ENCODE peak calls at places on chromosomes 6 and 20, in five cellular contexts. L is tibial nerve, V is prostate gland, O is heart left ventricle, A is ovary. P is an unnamed sample.

GRCh38 chr6:149334682-149335160 is 17.2 kb downstream of the TAB2 start:
- DNase-seq in L (no peak), V (no peak), O (no peak), A (no peak), P (no peak)

GRCh38 chr20:57888591-57888990 is 178.8 kb upstream of the PMEPA1 start:
- DNase-seq in L (no peak), V (no peak), O (no peak), A (no peak), P (no peak)

GRCh38 chr6:11143394-11144371 is 32.2 kb upstream of the ERVFRD-1 start:
- DNase-seq in L (peak), V (peak), O (peak), A (peak), P (peak)

GRCh38 chr20:57434390-57434700 is 43.1 kb downstream of the RBM38 start:
- DNase-seq in L (no peak), V (no peak), O (no peak), A (no peak), P (no peak)

GRCh38 chr6:11815231-11815630 is 36.6 kb upstream of the ADTRP start:
- DNase-seq in L (no peak), V (no peak), O (no peak), A (no peak), P (no peak)

GRCh38 chr6:83696674-83697073 is 12.2 kb downstream of the SNAP91 start:
- DNase-seq in L (no peak), V (no peak), O (no peak), A (no peak), P (no peak)

GRCh38 chr20:34062651-34063482 is 49.2 kb downstream of the EIF2S2 start:
- DNase-seq in L (no peak), V (no peak), O (no peak), A (no peak), P (no peak)

GRCh38 chr6:44776344-44776743 is 388.8 kb downstream of the CDC5L start:
- DNase-seq in L (no peak), V (no peak), O (no peak), A (no peak), P (no peak)

GRCh38 chr6:16688984-16689636 is 72.2 kb downstream of the ATXN1 start:
- DNase-seq in L (no peak), V (no peak), O (no peak), A (no peak), P (no peak)

GRCh38 chr6:41427642-41428401 is 92.4 kb downstream of the NCR2 start:
- DNase-seq in L (no peak), V (peak), O (peak), A (peak), P (peak)

GRCh38 chr6:87393026-87393622 is 14.6 kb upstream of the CFAP206 start:
- DNase-seq in L (peak), V (peak), O (no peak), A (no peak), P (peak)

GRCh38 chr6:118298476-118298875 is 249.6 kb upstream of the PLN start:
- DNase-seq in L (no peak), V (no peak), O (no peak), A (no peak), P (no peak)

GRCh38 chr20:63032861-63033634 is 26.3 kb upstream of the BHLHE23 start:
- DNase-seq in L (no peak), V (no peak), O (peak), A (no peak), P (no peak)

GRCh38 chr6:33272358-33273128 is 668 bp downstream of the RPS18 start:
- DNase-seq in L (no peak), V (no peak), O (no peak), A (no peak), P (no peak)

GRCh38 chr6:156017838-156018237 is 562.2 kb upstream of the NOX3 start:
- DNase-seq in L (no peak), V (no peak), O (no peak), A (no peak), P (no peak)

GRCh38 chr6:33316603-33317417 is 734 bp downstream of the ZBTB22 start:
- DNase-seq in L (no peak), V (no peak), O (peak), A (peak), P (no peak)

GRCh38 chr6:52620055-52620905 is 43.4 kb upstream of the TRAM2 start:
- DNase-seq in L (no peak), V (no peak), O (no peak), A (no peak), P (no peak)

GRCh38 chr6:72704979-72705378 is 83.1 kb downstream of the KCNQ5 start:
- DNase-seq in L (no peak), V (no peak), O (no peak), A (no peak), P (no peak)

GRCh38 chr20:33719277-33719988 is 677 bp downstream of the PXMP4 start:
- DNase-seq in L (no peak), V (no peak), O (no peak), A (no peak), P (no peak)

GRCh38 chr20:16562259-16562658 is 11.0 kb downstream of the KIF16B start:
- DNase-seq in L (no peak), V (no peak), O (no peak), A (no peak), P (no peak)

GRCh38 chr20:33927703-33928102 is 66.0 kb upstream of the RALY start:
- DNase-seq in L (no peak), V (no peak), O (no peak), A (no peak), P (no peak)

GRCh38 chr6:149235130-149235561 is 82.4 kb upstream of the TAB2 start:
- DNase-seq in L (peak), V (no peak), O (peak), A (peak), P (no peak)

GRCh38 chr6:46799657-46800056 is 6.5 kb downstream of the MEP1A start:
- DNase-seq in L (no peak), V (no peak), O (no peak), A (no peak), P (no peak)

GRCh38 chr6:108803982-108804490 is 44.2 kb upstream of the ARMC2 start:
- DNase-seq in L (no peak), V (no peak), O (no peak), A (no peak), P (no peak)

GRCh38 chr6:153231048-153231635 is 100.1 kb upstream of the RGS17 start:
- DNase-seq in L (peak), V (no peak), O (peak), A (no peak), P (peak)

GRCh38 chr6:27867941-27868705 is 44.1 kb downstream of the OR2B2 start:
- DNase-seq in L (no peak), V (no peak), O (no peak), A (no peak), P (no peak)

GRCh38 chr6:27864906-27865883 is 47.0 kb downstream of the OR2B2 start:
- DNase-seq in L (peak), V (peak), O (peak), A (peak), P (peak)

GRCh38 chr6:27865952-27866369 is 46.2 kb downstream of the OR2B2 start:
- DNase-seq in L (no peak), V (no peak), O (no peak), A (no peak), P (no peak)

GRCh38 chr6:27866370-27867050 is 45.7 kb downstream of the OR2B2 start:
- DNase-seq in L (no peak), V (no peak), O (no peak), A (no peak), P (no peak)

DNA sequence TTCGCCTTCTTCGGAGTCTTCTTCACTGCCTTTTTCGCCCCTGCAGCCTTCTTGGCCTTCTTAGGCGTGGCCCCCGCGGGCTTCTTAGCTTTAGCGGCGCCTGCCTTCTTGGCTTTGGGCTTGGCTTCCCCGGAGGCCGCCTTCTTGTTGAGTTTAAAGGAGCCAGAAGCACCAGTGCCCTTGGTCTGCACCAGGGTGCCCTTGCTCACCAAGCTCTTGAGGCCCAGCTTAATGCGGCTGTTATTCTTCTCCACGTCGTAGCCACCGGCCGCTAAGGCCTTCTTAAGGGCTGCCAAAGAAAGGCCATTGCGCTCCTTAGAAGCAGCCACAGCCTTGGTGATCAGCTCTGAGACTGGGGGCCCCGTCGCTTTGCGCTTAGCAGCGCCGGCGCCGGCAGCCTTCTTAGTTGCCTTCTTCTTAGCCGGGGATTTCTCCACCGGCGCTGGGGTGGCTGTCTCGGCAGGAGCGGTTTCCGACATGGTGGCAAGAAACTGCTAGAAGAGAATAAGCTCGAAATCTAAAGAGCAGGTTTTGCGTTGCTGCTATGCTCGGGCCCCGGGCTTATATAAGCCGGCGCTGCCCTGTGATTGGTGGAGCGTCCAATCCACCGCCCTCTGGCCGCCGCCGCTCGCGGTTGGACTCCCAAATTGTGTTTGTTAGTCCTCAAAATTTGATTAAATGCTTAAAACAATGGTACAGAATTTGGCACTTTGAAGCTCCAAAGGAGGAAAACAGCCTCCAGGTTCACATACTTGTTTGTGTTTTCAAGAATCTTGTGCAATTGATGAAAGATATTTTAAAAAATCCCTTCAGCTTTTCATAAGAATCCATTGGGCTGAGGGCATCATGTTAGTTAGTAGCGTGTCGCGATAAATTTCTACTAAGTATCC is 44.9 kb downstream of the OR2B2 start:
- DNase-seq in L (peak), V (no peak), O (peak), A (no peak), P (peak)
- TF ChIP-seq POLR2A in L (no peak), V (peak), O (peak), A (no peak), P (peak)

DNA sequence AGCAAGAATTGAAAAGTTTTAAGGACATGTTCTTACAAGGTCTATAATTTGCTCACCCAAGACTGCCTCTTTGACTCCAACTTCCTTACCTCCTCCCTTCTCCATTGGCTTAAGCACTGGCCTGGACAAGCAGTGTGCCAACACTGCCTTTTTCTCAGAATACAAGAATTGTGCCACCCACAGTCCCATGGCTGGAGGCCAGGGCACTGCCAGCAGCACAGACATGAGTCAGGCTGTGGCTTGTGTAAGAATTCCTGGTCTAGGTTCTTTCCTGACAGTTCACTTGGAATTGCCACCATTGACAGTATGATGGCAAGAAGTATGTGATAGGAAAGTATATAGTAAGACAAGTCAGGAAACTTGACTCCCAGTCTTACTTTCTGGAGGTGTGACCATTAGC is 202.7 kb upstream of the MARCKS start:
- DNase-seq in L (peak), V (peak), O (peak), A (peak), P (peak)
- TF ChIP-seq POLR2A in L (no peak), V (peak), O (no peak), A (no peak), P (no peak)

GRCh38 chr6:157911278-157911677 is 70.4 kb upstream of the SYNJ2 start:
- DNase-seq in L (no peak), V (no peak), O (no peak), A (no peak), P (no peak)
- TF ChIP-seq POLR2A in L (no peak), V (no peak), O (no peak), A (no peak), P (no peak)

GRCh38 chr6:15296249-15296648 is 50.4 kb downstream of the JARID2 start:
- DNase-seq in L (no peak), V (no peak), O (no peak), A (no peak), P (no peak)

GRCh38 chr6:15296735-15297134 is 50.9 kb downstream of the JARID2 start:
- DNase-seq in L (no peak), V (no peak), O (no peak), A (no peak), P (no peak)

GRCh38 chr6:15301179-15302006 is 55.5 kb downstream of the JARID2 start:
- DNase-seq in L (no peak), V (no peak), O (no peak), A (no peak), P (no peak)

GRCh38 chr6:15297895-15298590 is 52.2 kb downstream of the JARID2 start:
- DNase-seq in L (no peak), V (no peak), O (no peak), A (no peak), P (no peak)

GRCh38 chr6:15299430-15300131 is 53.7 kb downstream of the JARID2 start:
- DNase-seq in L (peak), V (no peak), O (peak), A (peak), P (no peak)
- TF ChIP-seq POLR2A in L (no peak), V (no peak), O (no peak), A (no peak), P (no peak)

DNA sequence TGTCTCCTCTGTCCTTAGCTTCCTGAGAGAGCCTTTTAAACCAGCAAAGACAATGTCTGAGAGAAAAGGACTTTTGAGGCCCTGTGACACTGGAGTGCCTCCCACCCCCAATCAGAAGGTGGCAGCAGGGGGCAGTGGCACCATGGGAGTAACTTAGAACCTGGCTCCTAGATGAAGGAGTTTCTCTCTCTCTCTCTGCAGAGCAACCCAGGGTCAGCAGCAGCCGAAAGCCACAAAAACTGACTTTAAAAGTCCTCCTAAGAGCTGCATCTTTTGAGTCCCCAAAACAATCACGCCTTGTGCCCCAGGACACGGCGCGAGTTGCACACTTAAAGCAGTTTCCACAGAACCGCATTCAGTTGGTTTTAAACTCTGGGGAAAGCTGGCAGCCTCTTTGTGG is 5.3 kb upstream of the TCP11 start:
- DNase-seq in L (peak), V (peak), O (peak), A (no peak), P (no peak)
- TF ChIP-seq POLR2A in L (no peak), V (no peak), O (no peak), A (no peak), P (no peak)

DNA sequence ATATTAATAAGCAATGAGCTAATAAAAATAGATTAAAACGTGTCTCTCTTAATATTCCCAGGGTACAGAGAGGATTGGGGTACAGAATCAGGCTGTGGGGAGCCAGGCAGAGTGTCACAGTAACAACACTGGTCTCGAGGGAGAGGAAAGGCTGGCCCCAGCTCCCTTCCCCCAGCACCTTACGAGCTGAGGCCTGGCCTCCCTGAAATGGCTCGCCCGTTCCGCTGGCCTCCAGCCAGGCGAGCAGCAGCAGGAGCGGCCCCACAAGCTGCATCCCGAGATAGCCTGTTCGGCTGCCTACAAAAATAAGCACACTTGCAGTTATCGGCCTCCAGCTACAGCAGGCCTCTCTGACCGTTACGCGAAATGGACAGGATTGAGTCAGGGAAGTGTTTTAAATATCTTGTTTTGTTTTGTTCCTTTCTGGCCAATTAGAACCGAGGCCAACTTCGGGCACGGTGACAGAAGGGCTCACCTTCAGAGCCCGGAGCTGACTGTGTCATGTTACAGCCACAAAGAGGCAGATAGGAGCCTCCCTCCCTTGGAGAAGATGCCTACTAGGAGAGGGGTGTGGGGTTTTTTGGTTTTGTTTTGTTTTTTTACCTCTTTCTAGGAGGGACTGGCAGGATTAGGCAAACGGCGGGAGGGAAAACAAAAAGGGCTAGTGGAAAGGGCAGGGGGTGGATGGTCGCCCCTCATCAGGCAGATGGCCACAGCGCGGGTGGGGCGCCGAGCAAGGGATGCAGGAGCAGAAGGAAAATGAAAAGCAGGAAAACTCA is 4.2 kb upstream of the ZMYND8 start:
- DNase-seq in L (peak), V (peak), O (peak), A (peak), P (peak)
- TF ChIP-seq POLR2A in L (peak), V (no peak), O (peak), A (peak), P (peak)

DNA sequence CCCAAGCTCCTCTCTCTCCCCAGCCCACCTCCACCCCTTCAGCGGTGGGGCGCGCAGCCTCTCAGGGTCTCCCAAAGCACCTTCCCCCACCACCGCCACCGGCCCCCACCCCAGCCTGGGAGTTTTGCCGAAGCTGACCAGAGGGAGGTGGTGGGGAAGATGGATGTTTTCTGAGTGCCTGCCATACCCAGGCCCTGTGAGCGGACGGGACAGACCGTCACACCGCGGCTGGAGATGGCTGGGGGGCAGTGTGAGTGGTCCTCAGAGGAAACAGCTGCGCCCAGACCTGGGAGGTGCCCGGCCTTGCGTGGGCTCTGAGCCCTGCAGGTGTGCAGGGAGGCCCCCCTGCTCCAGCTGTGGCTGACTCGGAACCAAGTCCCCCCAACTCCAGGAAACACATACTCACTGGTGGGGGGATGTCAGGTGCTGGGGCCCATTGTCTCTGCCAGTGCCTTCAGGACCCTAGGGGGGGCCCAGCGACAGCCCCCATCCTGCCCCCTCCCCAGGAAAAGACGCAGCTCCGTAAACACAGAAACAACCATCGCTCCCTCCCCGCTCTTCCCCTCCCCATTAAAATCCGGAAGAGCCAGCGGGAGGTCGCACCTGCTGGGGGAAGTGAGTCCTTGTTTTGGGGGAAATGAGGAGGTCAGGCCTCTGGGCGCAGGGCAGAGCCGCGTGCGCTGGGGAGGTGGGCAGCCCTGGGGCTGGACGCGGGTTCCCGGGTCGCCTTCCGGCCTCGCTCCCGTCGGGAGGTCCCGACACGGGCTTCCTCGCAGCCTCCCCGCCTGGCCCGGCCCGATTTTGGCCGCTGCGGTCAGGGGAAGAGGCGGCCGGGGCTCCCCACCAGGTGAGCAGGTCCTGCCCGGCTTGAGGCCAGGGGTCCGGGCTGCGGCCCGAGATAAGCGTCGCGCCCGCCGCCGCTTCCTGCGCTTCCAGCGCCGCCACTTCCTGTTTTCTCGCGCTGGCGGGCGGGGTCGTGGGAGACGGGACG is 6.1 kb downstream of the C20orf204 start:
- DNase-seq in L (no peak), V (no peak), O (no peak), A (no peak), P (no peak)
- TF ChIP-seq POLR2A in L (no peak), V (no peak), O (no peak), A (no peak), P (no peak)

DNA sequence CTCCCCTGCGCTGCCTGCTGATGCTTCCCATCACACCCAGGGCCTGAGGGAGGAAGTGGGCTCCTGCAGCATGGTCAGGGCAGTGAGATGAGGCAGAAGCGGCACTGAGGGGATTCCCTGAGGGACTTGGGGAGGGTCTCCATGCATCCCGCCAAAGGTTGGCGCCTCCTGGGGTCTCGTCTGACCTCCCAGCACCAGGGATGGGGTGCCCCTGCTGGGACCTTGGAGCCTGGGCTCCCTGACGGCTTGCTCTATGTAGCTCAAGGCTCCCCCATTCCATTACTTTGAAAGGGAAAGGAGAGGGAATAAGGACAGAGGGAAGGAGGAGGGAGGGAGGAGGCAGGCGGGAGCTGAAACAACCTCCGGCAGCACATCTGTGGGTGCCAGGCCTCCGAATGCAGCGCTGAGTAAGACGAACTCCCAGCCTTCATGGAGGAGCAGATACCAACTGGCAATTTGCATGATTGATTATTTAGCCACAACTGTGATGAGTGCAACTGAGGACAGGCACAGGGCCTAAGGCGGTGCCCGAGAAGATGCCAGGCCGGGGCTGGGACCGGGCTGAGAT is 259.3 kb downstream of the ERMARD start:
- DNase-seq in L (no peak), V (no peak), O (no peak), A (no peak), P (no peak)
- TF ChIP-seq POLR2A in L (no peak), V (no peak), O (no peak), A (no peak), P (no peak)

GRCh38 chr6:162727347-162728176 is at the start of the genes PACRG and PRKN:
- DNase-seq in L (peak), V (peak), O (peak), A (peak), P (peak)
- TF ChIP-seq POLR2A in L (peak), V (peak), O (peak), A (peak), P (peak)

GRCh38 chr20:45311589-45312211 is 3.6 kb upstream of the MATN4 start:
- DNase-seq in L (peak), V (peak), O (peak), A (peak), P (peak)
- TF ChIP-seq POLR2A in L (no peak), V (no peak), O (no peak), A (no peak), P (no peak)

P was measured in H54.